ENCODE peak calls at places on chromosomes 11 and 22, in six cellular contexts. Z is nephron progenitor cell, N is B cell, R is type B pancreatic cell, I is suprapubic skin, V is PC-3. J is an unnamed sample.

GRCh38 chr11:2518112-2518982 is 73.5 kb downstream of the KCNQ1 start:
- DNase-seq in Z (no peak), N (peak), R (peak), I (peak), V (no peak), J (peak)

GRCh38 chr11:96228472-96228871 is 114.5 kb downstream of the MAML2 start:
- DNase-seq in Z (no peak), N (no peak), R (no peak), I (peak), V (peak), J (peak)

GRCh38 chr11:11931461-11932055 is 76.9 kb downstream of the DKK3 start:
- DNase-seq in Z (no peak), N (peak), R (no peak), I (no peak), V (peak), J (no peak)

GRCh38 chr11:99142237-99142636 is 121.5 kb downstream of the CNTN5 start:
- DNase-seq in Z (no peak), N (no peak), R (no peak), I (no peak), V (no peak), J (no peak)

GRCh38 chr11:47858169-47858543 is 10.0 kb upstream of the NUP160 start:
- DNase-seq in Z (no peak), N (no peak), R (no peak), I (no peak), V (peak), J (no peak)

GRCh38 chr22:28448625-28449024 is 231.0 kb downstream of the TTC28 start:
- DNase-seq in Z (no peak), N (no peak), R (no peak), I (no peak), V (no peak), J (no peak)

GRCh38 chr22:49748514-49748913 is 79.2 kb downstream of the BRD1 start:
- DNase-seq in Z (no peak), N (no peak), R (no peak), I (no peak), V (no peak), J (peak)

GRCh38 chr11:134784046-134784445 is 372.0 kb upstream of the B3GAT1 start:
- DNase-seq in Z (no peak), N (no peak), R (no peak), I (no peak), V (no peak), J (peak)

GRCh38 chr11:99370557-99371200 is 349.9 kb downstream of the CNTN5 start:
- DNase-seq in Z (peak), N (no peak), R (no peak), I (no peak), V (peak), J (no peak)

GRCh38 chr11:114158886-114159285 is 99.4 kb downstream of the ZBTB16 start:
- DNase-seq in Z (no peak), N (no peak), R (no peak), I (no peak), V (peak), J (no peak)

GRCh38 chr11:60389279-60389910 is 6.9 kb upstream of the MS4A14 start:
- DNase-seq in Z (no peak), N (peak), R (no peak), I (no peak), V (no peak), J (no peak)

GRCh38 chr11:123822022-123822421 is 15.9 kb upstream of the OR6M1 start:
- DNase-seq in Z (no peak), N (no peak), R (no peak), I (no peak), V (no peak), J (no peak)

GRCh38 chr22:38758276-38758945 is 2.6 kb upstream of the SUN2 start:
- DNase-seq in Z (no peak), N (peak), R (no peak), I (no peak), V (no peak), J (no peak)

GRCh38 chr11:59666969-59667368 is 1.9 kb downstream of the PATL1 start:
- DNase-seq in Z (no peak), N (no peak), R (no peak), I (no peak), V (no peak), J (no peak)

GRCh38 chr22:33465554-33465953 is 407.4 kb upstream of the SYN3 start:
- DNase-seq in Z (no peak), N (no peak), R (no peak), I (no peak), V (no peak), J (no peak)

GRCh38 chr11:76335827-76336226 is 45.1 kb downstream of the THAP12 start:
- DNase-seq in Z (no peak), N (no peak), R (no peak), I (no peak), V (no peak), J (no peak)

DNA sequence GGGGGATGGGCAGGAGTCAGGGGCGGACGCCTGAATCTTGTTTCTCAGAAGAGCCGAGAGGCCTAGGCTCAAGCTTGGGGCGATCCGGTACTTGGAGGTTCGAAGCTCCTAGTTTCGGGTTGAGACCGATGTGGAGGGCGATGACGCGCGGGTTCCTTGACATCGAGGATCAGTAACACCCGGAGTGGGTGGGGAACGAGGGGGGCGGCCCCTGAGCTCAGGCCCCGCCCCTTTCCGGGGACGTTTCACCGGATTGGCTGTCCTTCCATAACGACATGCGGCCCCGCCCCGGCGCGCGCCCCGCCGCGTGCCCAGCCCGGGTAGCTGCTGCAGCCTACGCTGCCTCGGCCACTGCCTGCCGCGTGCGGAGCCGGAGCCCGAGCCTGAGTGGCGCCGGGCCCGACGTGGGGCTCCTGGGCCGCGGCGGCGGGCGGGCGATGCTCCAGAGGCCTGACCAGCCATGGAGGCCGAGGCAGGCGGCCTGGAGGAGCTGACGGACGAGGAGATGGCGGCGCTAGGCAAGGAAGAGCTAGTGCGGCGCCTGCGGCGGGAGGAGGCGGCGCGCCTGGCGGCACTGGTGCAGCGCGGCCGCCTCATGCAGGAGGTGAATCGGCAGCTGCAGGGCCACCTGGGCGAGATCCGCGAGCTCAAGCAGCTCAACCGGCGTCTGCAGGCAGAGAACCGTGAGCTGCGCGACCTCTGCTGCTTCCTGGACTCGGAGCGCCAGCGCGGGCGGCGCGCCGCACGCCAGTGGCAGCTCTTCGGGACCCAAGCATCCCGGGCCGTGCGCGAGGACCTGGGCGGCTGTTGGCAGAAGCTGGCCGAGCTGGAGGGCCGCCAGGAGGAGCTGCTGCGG is at the start of gene CCDC85B:
- DNase-seq in Z (peak), N (peak), R (peak), I (peak), V (peak), J (peak)
- TF ChIP-seq CTCF in Z (peak), N (peak), R (peak), I (no peak), V (peak), J (peak)

GRCh38 chr11:78022397-78023396 is at the start of gene KCTD14:
- DNase-seq in Z (peak), N (no peak), R (no peak), I (no peak), V (no peak), J (no peak)

GRCh38 chr11:78015878-78016277 is 7.2 kb downstream of the KCTD14 start:
- DNase-seq in Z (no peak), N (no peak), R (no peak), I (no peak), V (no peak), J (no peak)

GRCh38 chr11:78020248-78020647 is 2.8 kb downstream of the KCTD14 start:
- DNase-seq in Z (no peak), N (no peak), R (no peak), I (no peak), V (no peak), J (no peak)

GRCh38 chr11:78023426-78023825 is 350 bp upstream of the KCTD14 start:
- DNase-seq in Z (no peak), N (no peak), R (no peak), I (no peak), V (no peak), J (no peak)

DNA sequence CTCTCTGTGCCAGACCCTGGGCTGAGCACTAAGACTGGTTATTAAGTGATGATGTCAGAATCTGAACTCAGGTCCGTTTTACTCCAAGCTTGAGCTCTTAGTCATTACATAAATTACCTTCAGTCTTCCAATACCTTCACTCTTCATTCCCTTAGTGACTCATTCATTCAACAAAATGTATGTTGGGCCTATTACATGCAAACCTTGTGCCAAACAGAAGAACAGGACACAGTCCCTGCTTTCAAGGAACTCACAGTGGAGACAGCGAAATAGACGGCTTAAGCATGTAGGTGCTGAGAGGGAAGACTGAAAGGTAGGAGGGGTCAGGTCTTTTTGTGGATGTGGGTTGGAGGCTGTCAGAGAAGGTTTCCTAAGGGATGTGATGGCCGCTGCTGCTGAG is 3.3 kb downstream of the KCTD14 start:
- DNase-seq in Z (no peak), N (no peak), R (no peak), I (no peak), V (peak), J (no peak)
- TF ChIP-seq CTCF in Z (no peak), N (no peak), R (no peak), I (no peak), V (no peak), J (no peak)

GRCh38 chr11:132095230-132096165 is 725.1 kb downstream of the NTM start:
- DNase-seq in Z (peak), N (no peak), R (no peak), I (no peak), V (no peak), J (no peak)

GRCh38 chr11:132103006-132103405 is 732.6 kb downstream of the NTM start:
- DNase-seq in Z (no peak), N (no peak), R (no peak), I (no peak), V (no peak), J (no peak)

GRCh38 chr11:132101861-132102260 is 731.4 kb downstream of the NTM start:
- DNase-seq in Z (no peak), N (no peak), R (no peak), I (no peak), V (no peak), J (no peak)

GRCh38 chr11:132100583-132100982 is 730.2 kb downstream of the NTM start:
- DNase-seq in Z (no peak), N (no peak), R (no peak), I (no peak), V (no peak), J (no peak)

GRCh38 chr11:132099692-132100091 is 729.3 kb downstream of the NTM start:
- DNase-seq in Z (peak), N (no peak), R (no peak), I (no peak), V (peak), J (no peak)
- TF ChIP-seq CTCF in Z (peak), N (no peak), R (peak), I (no peak), V (peak), J (peak)

GRCh38 chr11:44939673-44940072 is 11.0 kb downstream of the TP53I11 start:
- DNase-seq in Z (no peak), N (no peak), R (no peak), I (no peak), V (no peak), J (no peak)
- TF ChIP-seq CTCF in Z (peak), N (no peak), R (peak), I (no peak), V (peak), J (peak)

DNA sequence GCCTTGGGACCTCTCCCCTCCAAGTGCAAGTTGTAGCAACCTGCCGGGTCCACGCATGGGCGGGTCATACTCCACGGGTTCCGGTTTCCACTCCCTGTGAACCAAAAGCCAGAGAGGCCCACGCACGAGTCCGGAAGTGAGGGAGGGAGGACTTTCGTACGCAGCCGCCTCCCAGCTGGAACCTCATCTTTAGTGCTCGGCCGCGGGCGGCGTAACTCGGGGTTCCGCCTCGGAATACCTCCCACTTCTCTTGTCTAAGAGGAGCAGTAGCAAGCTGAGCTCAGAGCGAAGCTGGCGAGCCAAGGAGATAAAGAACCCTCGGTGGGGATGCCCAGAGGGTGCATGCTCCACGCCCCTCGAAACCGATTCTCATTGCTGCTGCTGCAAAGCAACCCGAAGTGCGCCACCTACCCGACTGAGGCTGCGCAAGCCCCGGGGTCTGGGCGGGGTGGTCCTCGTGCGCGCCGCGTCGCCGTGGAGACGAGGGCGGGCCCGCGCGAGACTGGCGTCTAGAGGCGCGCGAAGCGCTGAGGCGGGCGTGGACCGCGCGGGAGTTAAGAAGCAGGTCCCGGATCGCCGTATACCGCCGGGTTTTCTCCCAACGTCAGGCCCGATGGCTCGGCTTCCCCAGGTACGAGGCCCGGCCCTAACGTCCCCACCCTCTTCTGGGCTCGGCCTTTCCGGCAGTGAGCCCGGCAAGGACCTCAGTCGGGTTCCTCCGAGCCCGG is at the start of gene SFI1:
- DNase-seq in Z (peak), N (peak), R (peak), I (peak), V (peak), J (peak)
- TF ChIP-seq CTCF in Z (no peak), N (peak), R (peak), I (no peak), V (peak), J (peak)

DNA sequence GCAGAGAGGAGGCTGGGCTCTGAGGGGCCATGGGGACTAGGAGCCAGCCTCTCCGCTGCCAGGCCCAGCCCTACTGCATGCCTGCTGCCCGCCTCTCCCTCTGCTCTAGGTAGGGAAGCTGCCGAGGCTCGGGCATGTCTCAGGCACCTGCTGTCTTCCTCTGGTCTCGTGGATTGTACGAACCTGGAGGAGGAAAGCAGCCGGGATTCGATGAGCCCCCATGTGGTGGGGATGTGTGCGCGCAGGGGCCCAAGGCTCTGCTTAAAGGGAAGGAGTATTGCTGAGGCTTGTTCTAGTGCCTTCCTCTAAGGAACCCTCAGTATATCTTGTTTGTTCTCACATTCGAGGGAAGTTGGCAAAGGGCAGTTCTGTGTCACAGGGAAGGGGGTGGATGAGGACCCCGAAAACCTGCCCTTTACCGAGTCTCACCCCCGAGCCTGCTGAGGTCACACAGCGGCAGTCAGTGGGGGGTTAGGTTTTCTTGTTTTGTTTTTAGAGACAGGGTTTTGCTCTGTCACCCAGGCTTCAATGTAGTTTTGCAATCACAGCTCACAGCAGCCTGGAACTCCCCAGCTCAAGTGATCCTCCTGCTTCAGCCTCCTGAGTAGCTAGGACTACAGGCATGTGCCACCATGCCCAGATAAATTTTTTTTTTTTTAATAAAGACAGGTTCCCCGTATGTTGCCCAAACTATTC is 21.3 kb downstream of the DAGLA start:
- DNase-seq in Z (peak), N (no peak), R (no peak), I (no peak), V (peak), J (no peak)
- TF ChIP-seq CTCF in Z (peak), N (no peak), R (peak), I (no peak), V (peak), J (peak)

DNA sequence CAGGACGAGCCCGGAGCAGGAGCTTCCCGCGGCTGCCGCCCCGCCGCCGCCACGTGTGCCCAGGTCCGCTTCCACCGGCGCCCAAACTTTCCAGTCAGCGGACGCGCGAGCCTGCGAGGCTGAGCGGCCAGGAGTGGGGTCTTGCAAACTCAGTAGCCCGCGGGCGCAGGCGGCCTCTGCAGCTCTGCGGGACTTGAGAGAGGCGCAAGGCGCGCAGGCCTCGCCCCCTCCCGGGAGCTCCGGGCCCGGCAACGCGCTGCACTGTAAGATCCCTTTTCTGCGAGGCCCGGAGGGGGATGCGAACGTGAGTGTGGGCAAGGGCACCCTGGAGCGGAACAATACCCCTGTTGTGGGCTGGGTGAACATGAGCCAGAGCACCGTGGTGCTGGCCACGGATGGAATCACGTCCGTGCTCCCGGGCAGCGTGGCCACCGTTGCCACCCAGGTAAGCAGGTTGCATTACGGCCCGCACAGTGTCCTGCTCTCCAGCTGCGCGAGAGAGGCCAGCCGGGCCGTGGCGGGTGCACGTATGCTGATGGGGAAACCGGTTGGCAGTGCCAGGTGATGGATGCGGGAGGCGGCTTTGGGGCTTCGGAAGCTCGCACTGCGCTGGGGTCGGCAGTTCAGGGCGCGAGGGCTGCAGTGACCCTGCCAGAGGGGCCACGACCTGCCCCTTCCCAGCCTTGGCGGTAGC is 2.0 kb downstream of the SLC6A5 start:
- DNase-seq in Z (peak), N (no peak), R (no peak), I (no peak), V (no peak), J (no peak)
- TF ChIP-seq CTCF in Z (no peak), N (no peak), R (no peak), I (no peak), V (no peak), J (no peak)

DNA sequence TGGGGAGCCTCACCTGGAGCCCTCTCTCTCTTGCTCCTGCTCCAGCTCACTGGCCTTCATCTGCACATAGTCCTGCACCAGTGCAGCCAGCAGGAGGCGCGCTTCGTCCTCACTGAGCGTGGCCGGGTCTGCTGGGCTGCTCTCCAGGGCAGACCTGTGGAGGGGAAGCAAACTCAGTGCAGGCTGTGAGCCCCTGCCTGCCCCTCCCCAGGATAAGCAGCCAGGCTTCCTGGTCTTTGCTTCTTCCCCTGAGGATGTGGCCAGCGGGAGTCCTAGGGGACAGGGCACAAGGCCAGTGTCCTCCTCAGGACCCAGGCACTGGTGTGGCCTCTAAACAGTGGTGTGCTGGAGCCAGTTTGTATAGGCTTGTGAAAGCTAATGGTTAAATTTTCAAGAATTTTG is 2.2 kb downstream of the CALCA start:
- DNase-seq in Z (peak), N (peak), R (no peak), I (no peak), V (peak), J (no peak)
- TF ChIP-seq CTCF in Z (peak), N (peak), R (peak), I (no peak), V (peak), J (peak)

GRCh38 chr11:132028380-132029240 is 658.2 kb downstream of the NTM start:
- DNase-seq in Z (peak), N (no peak), R (no peak), I (no peak), V (peak), J (no peak)
- TF ChIP-seq CTCF in Z (peak), N (no peak), R (peak), I (no peak), V (peak), J (peak)

J was measured in osteocyte.